ENCODE peak calls at places on chromosome 11, in ten cellular contexts. T is astrocyte of the cerebellum, V is left ventricle myocardium inferior, Z is upper lobe of left lung, B is activated B cell treated with CpG ODN at 0.5 μM for 24 hours, F is neural progenitor cell, A is dorsolateral prefrontal cortex, R is brain microvascular endothelial cell, O is H9, G is RWPE1. L is an unnamed sample.
A peak's percentile ranks its signal among the peaks of the same experiment; 100 is the strongest.

GRCh38 chr11:47394322-47395224 is 13.8 kb upstream of the SLC39A13 start:
- DNase-seq in T (no peak), V (peak; percentile 70), Z (peak; percentile 83), B (peak; percentile 56), F (peak; percentile 2), A (no peak), R (peak; percentile 62), O (peak; percentile 32), G (no peak), L (peak; percentile 88)

GRCh38 chr11:119375629-119376196 is 5.8 kb downstream of the USP2 start:
- DNase-seq in T (peak; percentile 16), V (peak; percentile 85), Z (peak; percentile 24), B (no peak), F (peak; percentile 57), A (peak; percentile 66), R (peak; percentile 27), O (peak; percentile 47), G (no peak), L (no peak)

GRCh38 chr11:114172871-114173444 is 113.4 kb downstream of the ZBTB16 start:
- DNase-seq in T (no peak), V (peak; percentile 66), Z (no peak), B (no peak), F (no peak), A (no peak), R (no peak), O (no peak), G (no peak), L (no peak)

GRCh38 chr11:115921540-115921939 is 417.3 kb upstream of the CADM1 start:
- DNase-seq in T (no peak), V (no peak), Z (no peak), B (no peak), F (no peak), A (no peak), R (no peak), O (no peak), G (no peak), L (no peak)

GRCh38 chr11:86275493-86276370 is 26.3 kb upstream of the HIKESHI start:
- DNase-seq in T (no peak), V (no peak), Z (no peak), B (no peak), F (no peak), A (no peak), R (no peak), O (no peak), G (no peak), L (no peak)

GRCh38 chr11:123474994-123475393 is 44.9 kb downstream of the GRAMD1B start:
- DNase-seq in T (no peak), V (no peak), Z (no peak), B (no peak), F (no peak), A (no peak), R (peak; percentile 23), O (no peak), G (no peak), L (no peak)

GRCh38 chr11:69545976-69546617 is 64.6 kb downstream of the LINC01488 start:
- DNase-seq in T (no peak), V (no peak), Z (peak; percentile 11), B (no peak), F (no peak), A (no peak), R (no peak), O (no peak), G (no peak), L (no peak)

GRCh38 chr11:3747704-3748103 is 49.6 kb downstream of the NUP98 start:
- DNase-seq in T (no peak), V (no peak), Z (no peak), B (no peak), F (no peak), A (no peak), R (peak; percentile 62), O (no peak), G (peak; percentile 75), L (no peak)

GRCh38 chr11:88332851-88333250 is 4.7 kb downstream of the CTSC start:
- DNase-seq in T (no peak), V (no peak), Z (no peak), B (no peak), F (no peak), A (no peak), R (no peak), O (no peak), G (no peak), L (no peak)

GRCh38 chr11:10938231-10938630 is 80.4 kb upstream of the ZBED5 start:
- DNase-seq in T (no peak), V (no peak), Z (no peak), B (no peak), F (no peak), A (no peak), R (no peak), O (no peak), G (no peak), L (no peak)

GRCh38 chr11:121892131-121892681 is 223.8 kb downstream of the BLID start:
- DNase-seq in T (peak; percentile 84), V (peak; percentile 30), Z (no peak), B (no peak), F (peak; percentile 3), A (no peak), R (peak; percentile 72), O (peak; percentile 42), G (peak; percentile 32), L (no peak)

GRCh38 chr11:46290598-46291309 is 13.3 kb downstream of the CREB3L1 start:
- DNase-seq in T (peak; percentile 87), V (peak; percentile 78), Z (peak; percentile 83), B (no peak), F (peak; percentile 90), A (no peak), R (peak; percentile 94), O (peak; percentile 93), G (no peak), L (no peak)

GRCh38 chr11:2517016-2517385 is 72.2 kb downstream of the KCNQ1 start:
- DNase-seq in T (no peak), V (peak; percentile 12), Z (peak; percentile 15), B (no peak), F (no peak), A (peak; percentile 10), R (no peak), O (peak; percentile 11), G (no peak), L (no peak)

GRCh38 chr11:114297806-114298700 is 1.9 kb downstream of the NNMT start:
- DNase-seq in T (no peak), V (no peak), Z (no peak), B (no peak), F (no peak), A (no peak), R (no peak), O (no peak), G (no peak), L (no peak)

GRCh38 chr11:73578786-73579185 is 19.1 kb downstream of the FAM168A start:
- DNase-seq in T (no peak), V (no peak), Z (no peak), B (no peak), F (no peak), A (no peak), R (no peak), O (no peak), G (no peak), L (no peak)
- TF ChIP-seq CTCF in T (no peak), V (no peak), Z (no peak), B (no peak), F (no peak), A (no peak), R (no peak), O (no peak), G (no peak), L (no peak)

GRCh38 chr11:107439586-107440201 is 17.9 kb downstream of the CWF19L2 start:
- DNase-seq in T (no peak), V (no peak), Z (no peak), B (no peak), F (no peak), A (no peak), R (no peak), O (no peak), G (no peak), L (no peak)

GRCh38 chr11:107442715-107443215 is 14.9 kb downstream of the CWF19L2 start:
- DNase-seq in T (no peak), V (no peak), Z (no peak), B (no peak), F (no peak), A (no peak), R (no peak), O (no peak), G (no peak), L (no peak)

DNA sequence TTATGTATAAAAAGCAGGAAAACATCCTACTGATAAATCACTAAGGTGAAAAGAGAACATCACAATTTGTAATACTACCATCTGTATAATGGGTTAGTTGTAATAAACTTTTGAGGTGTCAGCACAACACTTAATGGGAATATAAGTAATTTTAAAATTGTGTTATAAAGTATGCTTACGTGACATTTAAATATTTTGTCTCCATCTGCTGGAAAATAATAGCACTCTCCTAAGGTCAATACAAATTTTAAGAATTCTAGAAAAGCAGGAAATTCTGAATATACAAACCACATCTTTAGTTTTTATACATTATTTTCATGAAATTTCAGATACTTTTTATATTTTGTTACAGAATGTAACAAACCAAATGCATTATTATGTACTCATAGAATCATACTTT is 19.5 kb downstream of the CWF19L2 start:
- DNase-seq in T (no peak), V (no peak), Z (no peak), B (no peak), F (no peak), A (no peak), R (no peak), O (no peak), G (no peak), L (no peak)
- TF ChIP-seq CTCF in T (no peak), V (no peak), Z (no peak), B (no peak), F (no peak), A (no peak), R (no peak), O (no peak), G (no peak), L (no peak)

DNA sequence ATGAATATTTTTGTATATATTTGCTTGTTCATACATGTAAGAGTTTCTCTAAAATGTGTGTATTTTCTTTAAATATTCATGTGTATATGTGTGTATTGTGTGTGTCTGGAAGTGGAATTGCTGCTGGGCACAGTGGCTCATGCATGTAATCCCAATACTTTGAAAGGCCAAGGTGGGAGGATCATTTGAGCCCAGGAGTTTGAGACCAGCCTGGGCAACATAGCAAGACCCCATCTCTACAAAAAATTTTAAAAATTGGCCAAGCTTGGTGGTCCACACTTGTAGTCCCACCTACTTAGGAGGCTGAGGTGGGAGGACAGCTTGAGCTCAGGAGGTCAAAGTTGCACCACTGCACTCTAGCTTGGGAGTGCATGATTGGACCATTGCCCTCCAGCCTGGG is 4.7 kb upstream of the LGR4 start:
- DNase-seq in T (no peak), V (no peak), Z (no peak), B (no peak), F (no peak), A (no peak), R (no peak), O (no peak), G (no peak), L (no peak)
- TF ChIP-seq CTCF in T (no peak), V (no peak), Z (no peak), B (no peak), F (no peak), A (no peak), R (no peak), O (no peak), G (no peak), L (no peak)

DNA sequence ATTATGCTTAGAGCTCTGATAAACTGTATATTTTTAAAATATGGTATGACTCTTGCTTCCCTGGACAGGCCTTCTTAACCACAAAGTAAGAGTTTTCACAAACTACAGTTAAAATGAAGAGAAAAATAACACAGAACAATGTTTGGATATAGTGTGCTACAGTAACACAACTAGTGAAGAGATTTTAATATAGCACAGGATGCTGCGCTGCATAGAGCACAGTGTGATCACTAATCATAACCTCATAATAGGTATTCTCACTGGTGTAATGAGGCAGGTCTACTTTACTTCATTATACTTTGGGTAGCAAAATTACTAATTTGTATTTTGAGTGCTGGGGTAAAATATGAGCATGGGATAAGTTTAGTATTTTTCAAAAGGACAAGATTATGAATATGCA is 256.5 kb downstream of the GUCY1A2 start:
- DNase-seq in T (no peak), V (no peak), Z (no peak), B (no peak), F (no peak), A (no peak), R (no peak), O (no peak), G (no peak), L (no peak)
- TF ChIP-seq CTCF in T (no peak), V (no peak), Z (no peak), B (no peak), F (no peak), A (no peak), R (no peak), O (no peak), G (no peak), L (no peak)

L was measured in GM20000.